ENCODE peak calls at places on chromosomes 6 and 20, in four cellular contexts. Y, U, X and W are unnamed samples.

GRCh38 chr6:165090206-165090605 is 219.2 kb downstream of the C6orf118 start:
- DNase-seq in Y (no peak), U (no peak), X (no peak), W (no peak)

GRCh38 chr6:26025047-26025893 is 62.0 kb upstream of the HFE start:
- DNase-seq in Y (peak; percentile 91), U (no peak), X (no peak), W (peak; percentile 71)

GRCh38 chr20:45506927-45507820 is 8.2 kb downstream of the SPINT3 start:
- DNase-seq in Y (no peak), U (no peak), X (no peak), W (no peak)

GRCh38 chr6:35391240-35391968 is 49.0 kb downstream of the PPARD start:
- DNase-seq in Y (peak; percentile 97), U (no peak), X (no peak), W (no peak)

GRCh38 chr6:158560787-158561246 is 926 bp downstream of the TMEM181 start:
- DNase-seq in Y (no peak), U (no peak), X (no peak), W (no peak)

GRCh38 chr6:30881987-30882763 is 2.1 kb upstream of the DDR1 start:
- DNase-seq in Y (peak; percentile 77), U (peak; percentile 55), X (no peak), W (peak; percentile 78)

GRCh38 chr20:61482425-61482887 is 230.4 kb downstream of the CDH4 start:
- DNase-seq in Y (no peak), U (peak; percentile 31), X (no peak), W (no peak)

GRCh38 chr6:1390805-1391511 is 1.6 kb downstream of the FOXF2 start:
- DNase-seq in Y (peak; percentile 63), U (peak; percentile 62), X (no peak), W (peak; percentile 76)

GRCh38 chr6:51737580-51738360 is 349.6 kb downstream of the PKHD1 start:
- DNase-seq in Y (no peak), U (no peak), X (no peak), W (no peak)

GRCh38 chr20:21355981-21356380 is 41.3 kb downstream of the NKX2-4 start:
- DNase-seq in Y (no peak), U (no peak), X (no peak), W (no peak)

GRCh38 chr6:106084106-106084963 is 1.8 kb upstream of the PRDM1 start:
- DNase-seq in Y (peak; percentile 92), U (peak; percentile 75), X (peak; percentile 53), W (peak; percentile 93)

GRCh38 chr6:145960918-145961604 is 3.1 kb downstream of the SHPRH start:
- DNase-seq in Y (peak; percentile 40), U (no peak), X (no peak), W (no peak)

GRCh38 chr20:50083034-50083433 is 29.9 kb downstream of the UBE2V1 start:
- DNase-seq in Y (no peak), U (no peak), X (no peak), W (no peak)

DNA sequence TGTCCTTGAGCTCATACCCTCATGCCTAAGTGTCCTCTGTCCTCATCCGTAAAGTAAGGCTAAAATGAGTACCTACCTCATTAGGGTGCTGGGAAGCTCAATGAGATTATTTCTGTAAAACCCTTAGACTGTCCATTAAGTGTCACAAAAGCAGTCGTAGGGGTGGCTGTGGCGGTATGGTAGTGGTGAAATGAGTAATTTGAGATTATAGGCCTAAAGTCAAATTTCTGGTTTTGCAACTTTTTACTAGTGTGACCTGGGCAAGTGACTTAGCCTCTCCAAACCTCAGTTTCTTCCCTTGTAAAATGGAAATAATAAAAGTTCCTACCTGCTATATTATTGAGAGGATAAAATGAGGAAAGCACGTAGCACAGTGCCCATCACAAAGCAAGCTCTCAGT is 148.2 kb upstream of the AKAP12 start:
- DNase-seq in Y (no peak), U (no peak), X (no peak), W (no peak)
- H3K56ac ChIP-seq in Y (no peak overlapping the region), U (no peak overlapping the region), X (no peak overlapping the region), W (no peak overlapping the region)

DNA sequence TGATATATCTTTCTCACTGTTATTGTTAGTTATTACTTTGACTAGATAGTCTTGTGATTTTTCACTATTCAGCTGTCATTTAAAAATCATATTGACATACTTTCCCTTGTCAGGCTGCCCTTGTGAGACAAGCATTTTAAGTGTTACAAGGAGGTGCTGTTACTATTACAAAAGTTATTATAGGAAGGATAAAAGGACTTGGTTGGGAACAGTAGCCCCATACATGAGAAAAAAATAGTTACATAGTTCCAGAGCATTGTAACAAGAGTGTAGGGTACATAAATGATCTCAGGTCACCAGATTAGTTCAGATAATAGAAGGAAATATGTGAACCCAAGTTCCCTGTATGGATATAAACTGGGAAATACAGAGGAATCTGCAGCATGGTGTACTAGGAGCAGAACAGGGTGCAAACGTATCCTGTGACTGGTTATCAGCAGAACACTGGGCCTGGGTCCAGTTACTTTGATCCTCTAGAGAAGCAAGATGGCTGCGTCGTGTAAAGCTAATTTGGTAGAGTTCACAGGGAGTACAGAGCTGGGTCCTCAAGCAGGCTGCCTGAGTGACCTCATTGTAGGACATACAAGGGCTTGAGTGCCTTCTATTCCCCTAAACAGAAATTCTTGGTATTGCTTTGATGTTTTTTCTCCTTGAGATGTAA is 38.5 kb upstream of the HDDC2 start:
- DNase-seq in Y (no peak), U (no peak), X (no peak), W (no peak)
- H3K56ac ChIP-seq in Y (no peak overlapping the region), U (no peak overlapping the region), X (no peak overlapping the region), W (no peak overlapping the region)

GRCh38 chr6:153059757-153060156 is 57.2 kb upstream of the MTRF1L start:
- DNase-seq in Y (no peak), U (no peak), X (no peak), W (peak; percentile 46)

GRCh38 chr6:153065222-153065621 is 62.7 kb upstream of the MTRF1L start:
- DNase-seq in Y (no peak), U (no peak), X (no peak), W (no peak)

GRCh38 chr6:153059311-153059710 is 56.8 kb upstream of the MTRF1L start:
- DNase-seq in Y (no peak), U (no peak), X (no peak), W (no peak)

GRCh38 chr6:153062516-153062915 is 60.0 kb upstream of the MTRF1L start:
- DNase-seq in Y (no peak), U (no peak), X (no peak), W (no peak)

DNA sequence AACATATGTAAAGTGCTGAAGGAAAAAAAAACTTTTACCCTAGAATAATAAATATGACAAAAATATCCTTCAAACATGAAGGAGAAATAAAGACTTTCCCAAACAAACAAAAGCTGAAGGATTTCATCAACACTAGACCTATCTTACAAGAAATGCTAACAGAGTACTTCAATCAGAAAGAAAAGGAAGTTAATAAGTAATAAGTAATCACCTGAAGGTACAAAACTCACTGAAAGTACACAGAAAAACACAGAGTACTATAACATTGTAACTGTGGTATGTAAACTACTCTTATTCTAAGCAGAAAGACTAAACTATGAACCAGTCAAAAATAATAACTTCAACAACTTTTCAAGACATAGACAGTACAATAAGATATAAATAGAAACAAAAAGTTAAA is 61.4 kb upstream of the MTRF1L start:
- DNase-seq in Y (no peak), U (no peak), X (no peak), W (no peak)
- H3K56ac ChIP-seq in Y (no peak overlapping the region), U (no peak overlapping the region), X (no peak overlapping the region), W (no peak overlapping the region)

GRCh38 chr20:11675920-11676617 is 241.6 kb upstream of the BTBD3 start:
- DNase-seq in Y (peak; percentile 12), U (no peak), X (no peak), W (no peak)
- H3K56ac ChIP-seq in Y (no peak overlapping the region), U (no peak overlapping the region), X (no peak overlapping the region), W (no peak overlapping the region)

DNA sequence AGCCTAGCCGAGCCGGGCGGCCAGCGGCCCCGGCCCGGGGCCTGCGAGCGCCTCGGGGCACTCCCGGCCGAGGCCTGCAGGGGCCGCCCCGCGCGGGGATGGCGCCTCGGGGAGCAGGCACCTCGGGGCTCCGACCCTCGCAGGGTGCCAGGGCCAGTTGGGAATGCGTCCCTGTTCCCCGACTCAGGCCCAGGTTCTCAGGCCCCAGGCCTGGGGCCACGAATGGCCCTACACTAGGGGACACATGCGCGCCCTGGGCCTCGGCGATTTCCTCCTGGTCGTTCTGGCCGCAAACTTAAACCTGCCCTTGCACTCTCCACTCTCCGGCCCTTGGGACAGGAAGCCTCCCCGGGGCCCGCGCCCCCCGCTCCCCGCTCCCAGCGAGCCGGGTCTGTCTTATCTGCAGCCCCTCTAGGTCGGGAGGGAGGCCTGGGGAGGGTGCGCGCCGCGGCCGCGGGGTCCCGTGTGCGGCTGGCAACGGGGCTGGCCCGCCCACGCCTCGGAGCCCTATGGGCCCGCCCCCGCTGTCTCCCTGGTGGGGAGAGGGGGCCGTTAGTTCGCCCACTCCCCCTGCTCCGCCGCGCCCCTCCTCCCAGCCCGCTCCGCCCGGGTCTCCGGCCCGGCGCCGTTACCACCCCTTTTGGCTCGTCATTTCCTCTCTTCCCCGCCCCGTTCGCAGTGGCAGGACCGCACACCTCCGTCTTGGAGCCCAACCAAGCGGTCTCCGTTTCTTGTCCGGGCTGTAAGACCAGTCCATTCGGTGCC is 611 bp downstream of the NFYA start:
- DNase-seq in Y (peak; percentile 69), U (peak; percentile 87), X (peak; percentile 41), W (peak; percentile 92)
- H3K56ac ChIP-seq in Y (peak overlapping the region; percentile 92), U (no peak overlapping the region), X (peak overlapping the region; percentile 97), W (peak overlapping the region; percentile 94)

GRCh38 chr6:73951186-73951585 is 255.2 kb downstream of the CD109 start:
- DNase-seq in Y (peak; percentile 7), U (no peak), X (no peak), W (no peak)
- H3K56ac ChIP-seq in Y (no peak overlapping the region), U (no peak overlapping the region), X (no peak overlapping the region), W (no peak overlapping the region)

DNA sequence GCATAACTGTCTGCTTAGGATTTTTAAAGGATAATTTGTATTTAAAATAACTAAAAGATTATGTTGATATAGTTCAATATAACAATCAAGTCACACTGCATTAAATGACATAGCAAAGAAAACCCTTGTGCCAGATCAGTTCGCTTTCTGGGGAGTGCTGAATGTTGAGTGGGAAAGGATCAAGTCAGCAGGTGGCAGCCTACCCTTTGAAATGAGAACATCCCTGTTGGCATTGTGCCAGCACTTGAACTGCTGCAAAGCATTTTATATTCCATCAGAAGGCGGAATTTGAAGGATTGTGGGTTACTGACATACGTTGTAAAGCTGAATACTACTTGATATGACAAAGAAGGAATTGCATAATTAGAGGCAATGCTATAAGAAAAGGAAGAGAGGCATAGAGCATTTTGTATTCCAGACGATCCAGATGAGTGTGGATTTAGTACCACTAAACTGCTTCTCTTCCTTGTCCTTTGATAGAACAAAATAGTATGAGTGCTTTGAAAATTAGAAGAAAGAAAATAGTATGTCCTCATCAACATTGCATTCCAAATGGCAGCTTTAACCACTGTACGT is 26.6 kb downstream of the BCKDHB start:
- DNase-seq in Y (peak; percentile 72), U (peak; percentile 28), X (no peak), W (peak; percentile 59)
- H3K56ac ChIP-seq in Y (no peak overlapping the region), U (no peak overlapping the region), X (no peak overlapping the region), W (no peak overlapping the region)

GRCh38 chr6:49509342-49509741 is 9.6 kb downstream of the GLYATL3 start:
- DNase-seq in Y (no peak), U (no peak), X (no peak), W (no peak)

GRCh38 chr6:49499623-49500022 is at the start of gene GLYATL3:
- DNase-seq in Y (no peak), U (no peak), X (no peak), W (no peak)

GRCh38 chr6:49506569-49507111 is 6.9 kb downstream of the GLYATL3 start:
- DNase-seq in Y (no peak), U (no peak), X (no peak), W (no peak)

GRCh38 chr6:49499121-49499520 is 602 bp upstream of the GLYATL3 start:
- DNase-seq in Y (no peak), U (no peak), X (no peak), W (no peak)

GRCh38 chr6:49504666-49505065 is 4.9 kb downstream of the GLYATL3 start:
- DNase-seq in Y (no peak), U (no peak), X (no peak), W (no peak)
- H3K56ac ChIP-seq in Y (no peak overlapping the region), U (no peak overlapping the region), X (no peak overlapping the region), W (no peak overlapping the region)